ENCODE peak calls at places on chromosomes 2 and 18, in seven cellular contexts. Z is stimulated activated CD4-positive, alpha-beta T cell treated with anti-CD3 and anti-CD28 coated beads, Interleukin-12 subunit alpha, Interleukin-12 subunit beta, amount 100 ng/mL, for 24 hours; O is HEK293T; C is CD4-positive, alpha-beta memory T cell; U is H9; T is amygdala; F is central memory CD4-positive, alpha-beta T cell. P is an unnamed sample.

GRCh38 chr18:56575819-56576663 is 62.4 kb downstream of the TXNL1 start:
- DNase-seq in Z (no peak), O (peak; percentile 17), C (no peak), U (no peak), T (no peak), F (no peak), P (no peak)

GRCh38 chr2:185202416-185202815 is 536.2 kb upstream of the FSIP2 start:
- DNase-seq in Z (no peak), O (no peak), C (no peak), U (no peak), T (no peak), F (no peak), P (no peak)

GRCh38 chr18:74533666-74534065 is 634 bp upstream of the CNDP1 start:
- DNase-seq in Z (no peak), O (no peak), C (no peak), U (peak; percentile 35), T (no peak), F (no peak), P (no peak)

GRCh38 chr2:42936632-42936996 is 144.2 kb upstream of the HAAO start:
- DNase-seq in Z (no peak), O (no peak), C (no peak), U (no peak), T (no peak), F (no peak), P (no peak)

GRCh38 chr2:99697811-99698568 is 208.2 kb upstream of the REV1 start:
- DNase-seq in Z (no peak), O (no peak), C (no peak), U (no peak), T (no peak), F (no peak), P (peak; percentile 10)

GRCh38 chr2:13413989-13414388 is 697.3 kb downstream of the TRIB2 start:
- DNase-seq in Z (no peak), O (no peak), C (no peak), U (no peak), T (no peak), F (no peak), P (no peak)

GRCh38 chr2:36635194-36635593 is 37.2 kb upstream of the FEZ2 start:
- DNase-seq in Z (no peak), O (no peak), C (no peak), U (no peak), T (no peak), F (no peak), P (no peak)

GRCh38 chr2:205759286-205759685 is 77.0 kb downstream of the NRP2 start:
- DNase-seq in Z (no peak), O (no peak), C (no peak), U (no peak), T (no peak), F (no peak), P (no peak)

GRCh38 chr2:47088371-47089082 is 66.6 kb downstream of the STPG4 start:
- DNase-seq in Z (no peak), O (no peak), C (no peak), U (peak; percentile 52), T (no peak), F (no peak), P (peak; percentile 34)

GRCh38 chr2:132517386-132517785 is 100.8 kb downstream of the GPR39 start:
- DNase-seq in Z (no peak), O (no peak), C (no peak), U (no peak), T (no peak), F (no peak), P (no peak)

GRCh38 chr2:85008252-85008651 is 37.3 kb downstream of the KCMF1 start:
- DNase-seq in Z (no peak), O (no peak), C (no peak), U (no peak), T (no peak), F (no peak), P (no peak)

GRCh38 chr2:65228249-65228750 is 669 bp downstream of the ACTR2 start:
- DNase-seq in Z (no peak), O (peak; percentile 13), C (peak; percentile 70), U (no peak), T (no peak), F (peak; percentile 67), P (no peak)

GRCh38 chr2:176848844-176849243 is 363.8 kb upstream of the HNRNPA3 start:
- DNase-seq in Z (no peak), O (no peak), C (no peak), U (no peak), T (no peak), F (no peak), P (no peak)

GRCh38 chr2:128530025-128530573 is 211.4 kb upstream of the HS6ST1 start:
- DNase-seq in Z (no peak), O (no peak), C (no peak), U (no peak), T (no peak), F (no peak), P (no peak)

GRCh38 chr18:79275992-79276391 is 119.7 kb upstream of the NFATC1 start:
- DNase-seq in Z (no peak), O (no peak), C (no peak), U (no peak), T (no peak), F (no peak), P (no peak)

GRCh38 chr2:193584001-193584400 is 1389.3 kb upstream of the TMEFF2 start:
- DNase-seq in Z (no peak), O (peak; percentile 17), C (no peak), U (peak; percentile 79), T (no peak), F (no peak), P (peak; percentile 53)

GRCh38 chr2:72289283-72289682 is 141.6 kb upstream of the CYP26B1 start:
- DNase-seq in Z (no peak), O (no peak), C (no peak), U (no peak), T (no peak), F (no peak), P (no peak)

GRCh38 chr2:134354611-134355010 is 100.7 kb downstream of the MGAT5 start:
- DNase-seq in Z (no peak), O (no peak), C (no peak), U (no peak), T (no peak), F (no peak), P (no peak)

GRCh38 chr2:76721226-76721625 is 801.0 kb downstream of the LRRTM4 start:
- DNase-seq in Z (no peak), O (no peak), C (no peak), U (no peak), T (no peak), F (no peak), P (no peak)

GRCh38 chr18:60982958-60983357 is 350.3 kb upstream of the CDH20 start:
- DNase-seq in Z (no peak), O (no peak), C (no peak), U (no peak), T (no peak), F (no peak), P (no peak)

GRCh38 chr2:24721470-24721869 is 71.7 kb downstream of the PTRHD1 start:
- DNase-seq in Z (no peak), O (no peak), C (no peak), U (no peak), T (peak; percentile 78), F (no peak), P (no peak)

GRCh38 chr2:24307961-24308360 is 52.4 kb downstream of the ITSN2 start:
- DNase-seq in Z (no peak), O (no peak), C (no peak), U (no peak), T (no peak), F (no peak), P (no peak)

GRCh38 chr2:3670376-3670775 is 12.4 kb downstream of the ALLC start:
- DNase-seq in Z (no peak), O (no peak), C (no peak), U (no peak), T (no peak), F (no peak), P (no peak)

GRCh38 chr2:42879913-42880737 is 87.7 kb upstream of the HAAO start:
- DNase-seq in Z (no peak), O (no peak), C (no peak), U (no peak), T (no peak), F (no peak), P (no peak)

GRCh38 chr2:130728007-130728454 is 839 bp upstream of the GPR148 start:
- DNase-seq in Z (no peak), O (no peak), C (peak; percentile 72), U (no peak), T (no peak), F (peak; percentile 70), P (peak; percentile 52)